ENCODE peak calls at places on chromosomes 4 and X, in seven cellular contexts. A is upper lobe of right lung, Q is heart left ventricle, W is A549, G is breast epithelium, N is GM12878, B is uterus. H is an unnamed sample.

GRCh38 chrX:86171366-86171765 is 23.1 kb downstream of the DACH2 start:
- DNase-seq in A (no peak), B (no peak), N (no peak), Q (no peak), G (no peak), W (no peak), H (no peak)

GRCh38 chr4:8647626-8648025 is 55.1 kb downstream of the CPZ start:
- DNase-seq in W (no peak), A (no peak), Q (no peak), N (no peak), B (no peak), G (no peak), H (no peak)

GRCh38 chrX:31656013-31656412 is 584.2 kb upstream of the FTHL17 start:
- DNase-seq in N (no peak), A (no peak), W (no peak), Q (no peak), G (no peak), B (no peak), H (no peak)

GRCh38 chr4:8600686-8601085 is 8.1 kb downstream of the CPZ start:
- DNase-seq in A (no peak), N (no peak), B (no peak), W (no peak), G (no peak), Q (no peak), H (no peak)

GRCh38 chr4:68109891-68110290 is 19.8 kb downstream of the TMPRSS11F start:
- DNase-seq in G (no peak), N (no peak), W (no peak), B (no peak), Q (no peak), A (no peak), H (no peak)

GRCh38 chr4:173924561-173924960 is 358.9 kb downstream of the FBXO8 start:
- DNase-seq in N (no peak), W (no peak), G (no peak), A (no peak), B (no peak), Q (no peak), H (no peak)

GRCh38 chr4:5398056-5398455 is 310.3 kb downstream of the EVC2 start:
- DNase-seq in A (no peak), G (no peak), B (no peak), Q (no peak), N (no peak), W (no peak), H (no peak)

GRCh38 chrX:119410027-119410819 is 11.1 kb downstream of the SLC25A43 start:
- DNase-seq in A (peak; percentile 79), W (peak; percentile 46), G (peak; percentile 86), B (peak; percentile 62), Q (no peak), N (no peak), H (no peak)

GRCh38 chr4:48337726-48338125 is 3.6 kb upstream of the SLAIN2 start:
- DNase-seq in A (no peak), B (no peak), Q (no peak), W (no peak), N (no peak), G (no peak), H (no peak)

GRCh38 chr4:19883841-19884240 is 367.9 kb upstream of the SLIT2 start:
- DNase-seq in W (no peak), A (no peak), G (no peak), N (no peak), Q (no peak), B (no peak), H (no peak)

GRCh38 chrX:110915120-110915519 is 119.5 kb upstream of the CHRDL1 start:
- DNase-seq in W (no peak), B (no peak), A (no peak), Q (no peak), G (no peak), N (no peak), H (no peak)

GRCh38 chr4:143083811-143084472 is 100.8 kb upstream of the USP38 start:
- DNase-seq in A (no peak), Q (no peak), G (peak; percentile 57), B (no peak), N (no peak), W (no peak), H (no peak)

GRCh38 chr4:100929753-100930152 is 411.9 kb upstream of the EMCN start:
- DNase-seq in A (no peak), G (no peak), Q (no peak), N (no peak), W (no peak), B (no peak), H (no peak)

GRCh38 chrX:69014200-69014599 is 151.1 kb downstream of the PJA1 start:
- DNase-seq in A (no peak), B (no peak), G (no peak), N (no peak), Q (no peak), W (no peak), H (no peak)

GRCh38 chr4:107548211-107548905 is 171.7 kb downstream of the PAPSS1 start:
- DNase-seq in G (no peak), N (no peak), Q (no peak), W (no peak), A (no peak), B (no peak), H (no peak)

GRCh38 chr4:84151574-84151973 is 347.5 kb downstream of the NKX6-1 start:
- DNase-seq in B (no peak), A (no peak), Q (no peak), W (no peak), N (no peak), G (no peak), H (no peak)

GRCh38 chrX:141220342-141221008 is 21.8 kb downstream of the SPANXC start:
- DNase-seq in Q (no peak), A (no peak), N (no peak), B (no peak), G (no peak), W (peak; percentile 36), H (no peak)

GRCh38 chr4:87058272-87059073 is 123.7 kb downstream of the AFF1 start:
- DNase-seq in W (no peak), Q (no peak), G (no peak), N (no peak), A (peak; percentile 71), B (no peak), H (no peak)

GRCh38 chr4:180946188-180946587 is 1297.0 kb upstream of the TENM3 start:
- DNase-seq in B (no peak), N (no peak), A (no peak), Q (no peak), G (no peak), W (no peak), H (no peak)

GRCh38 chr4:180951312-180951711 is 1291.9 kb upstream of the TENM3 start:
- DNase-seq in Q (no peak), G (no peak), B (no peak), W (no peak), N (no peak), A (no peak), H (no peak)

GRCh38 chr4:180950377-180950776 is 1292.8 kb upstream of the TENM3 start:
- DNase-seq in Q (no peak), G (no peak), W (no peak), N (no peak), A (no peak), B (no peak), H (no peak)

GRCh38 chr4:180949825-180950224 is 1293.4 kb upstream of the TENM3 start:
- DNase-seq in N (no peak), B (no peak), W (no peak), Q (no peak), A (no peak), G (no peak), H (no peak)

GRCh38 chr4:180947421-180947820 is 1295.8 kb upstream of the TENM3 start:
- DNase-seq in Q (no peak), A (no peak), N (no peak), G (no peak), W (no peak), B (no peak), H (no peak)
- TF ChIP-seq CTCF in Q (peak; percentile 7), A (peak; percentile 28), N (no peak), G (no peak), W (no peak), B (no peak), H (no peak)

GRCh38 chr4:33923469-33923868 is 2320.8 kb downstream of the ARAP2 start:
- DNase-seq in N (no peak), B (no peak), Q (no peak), G (no peak), W (no peak), A (no peak), H (no peak)

GRCh38 chr4:33924239-33924638 is 2320.1 kb downstream of the ARAP2 start:
- DNase-seq in Q (no peak), N (no peak), W (no peak), B (no peak), A (no peak), G (no peak), H (no peak)

GRCh38 chr4:33930497-33930896 is 2313.8 kb downstream of the ARAP2 start:
- DNase-seq in Q (no peak), B (no peak), W (no peak), N (no peak), A (no peak), G (no peak), H (no peak)

GRCh38 chr4:33924801-33925200 is 2319.5 kb downstream of the ARAP2 start:
- DNase-seq in A (no peak), Q (no peak), N (no peak), B (no peak), W (no peak), G (no peak), H (no peak)
- H3K27ac ChIP-seq in A (no peak overlapping the region), Q (no peak overlapping the region), N (no peak overlapping the region), B (no peak overlapping the region), W (no peak overlapping the region), G (no peak overlapping the region), H (no peak overlapping the region)

GRCh38 chr4:41934813-41935651 is at the start of gene TMEM33:
- DNase-seq in Q (peak; percentile 90), B (peak; percentile 86), W (peak; percentile 68), G (peak; percentile 76), N (peak; percentile 71), A (peak; percentile 92), H (peak; percentile 86)
- TF ChIP-seq CTCF in Q (no peak), B (no peak), W (no peak), G (peak; percentile 25), N (no peak), A (no peak), H (peak; percentile 47)

GRCh38 chr4:187604984-187605383 is 390.6 kb upstream of the ZFP42 start:
- DNase-seq in G (no peak), W (no peak), Q (no peak), A (no peak), N (no peak), B (no peak), H (no peak)

GRCh38 chr4:187606581-187606980 is 389.0 kb upstream of the ZFP42 start:
- DNase-seq in N (no peak), A (no peak), G (no peak), Q (peak; percentile 34), B (no peak), W (peak; percentile 18), H (no peak)

GRCh38 chr4:187603093-187603395 is 392.5 kb upstream of the ZFP42 start:
- DNase-seq in A (no peak), G (no peak), W (no peak), B (no peak), N (no peak), Q (no peak), H (no peak)

GRCh38 chr4:187598246-187598645 is 397.3 kb upstream of the ZFP42 start:
- DNase-seq in G (no peak), N (no peak), B (no peak), A (no peak), Q (no peak), W (no peak), H (no peak)

GRCh38 chr4:187602339-187603092 is 393.1 kb upstream of the ZFP42 start:
- DNase-seq in G (no peak), W (no peak), Q (no peak), N (no peak), A (no peak), B (no peak), H (no peak)
- H3K27ac ChIP-seq in G (no peak overlapping the region), W (no peak overlapping the region), Q (no peak overlapping the region), N (no peak overlapping the region), A (no peak overlapping the region), B (no peak overlapping the region), H (no peak overlapping the region)

H was measured in left ventricle myocardium inferior.